ENCODE peak calls at places on chromosomes 16 and 17, in four cellular contexts. W, Q, Z and I are unnamed samples.
A peak's percentile ranks its signal among the peaks of the same experiment; 100 is the strongest.

GRCh38 chr16:4053663-4054479 is 62.4 kb downstream of the ADCY9 start:
- DNase-seq in Z (no peak), Q (no peak), W (no peak), I (no peak)

GRCh38 chr17:77498875-77499698 is 358.3 kb downstream of the SEC14L1 start:
- DNase-seq in W (no peak), Q (no peak), Z (no peak), I (no peak)

GRCh38 chr17:19005789-19006430 is 1.3 kb upstream of the FAM83G start:
- DNase-seq in Q (no peak), W (no peak), Z (peak; percentile 95), I (no peak)

GRCh38 chr16:76653390-76654026 is 376.3 kb downstream of the CNTNAP4 start:
- DNase-seq in Q (peak; percentile 32), Z (peak; percentile 71), W (peak; percentile 48), I (no peak)

GRCh38 chr17:36534117-36534880 is at the start of gene MYO19:
- DNase-seq in Q (peak; percentile 93), Z (peak; percentile 62), W (peak; percentile 90), I (peak; percentile 44)

GRCh38 chr16:4244254-4244812 is 2.5 kb upstream of the SRL start:
- DNase-seq in Z (no peak), W (peak; percentile 95), Q (no peak), I (no peak)

GRCh38 chr17:61314368-61315078 is 85.1 kb upstream of the TBX2 start:
- DNase-seq in Q (no peak), W (no peak), Z (no peak), I (no peak)

GRCh38 chr16:77113835-77114234 is 77.2 kb upstream of the MON1B start:
- DNase-seq in Q (no peak), W (no peak), Z (no peak), I (no peak)

GRCh38 chr17:35023538-35023937 is 40.0 kb downstream of the RFFL start:
- DNase-seq in W (no peak), Z (no peak), Q (no peak), I (no peak)

GRCh38 chr17:66580178-66580577 is 254.7 kb upstream of the CACNG5 start:
- DNase-seq in Z (peak; percentile 40), W (no peak), Q (peak; percentile 26), I (no peak)

GRCh38 chr16:83040174-83040573 is 413.4 kb downstream of the CDH13 start:
- DNase-seq in W (no peak), Z (no peak), Q (no peak), I (no peak)

GRCh38 chr16:88113545-88114045 is 162.4 kb downstream of the BANP start:
- DNase-seq in Q (no peak), Z (no peak), W (no peak), I (no peak)

GRCh38 chr17:32111141-32111771 is 31.0 kb upstream of the RHOT1 start:
- DNase-seq in W (peak; percentile 87), Q (no peak), Z (peak; percentile 52), I (peak; percentile 39)

GRCh38 chr16:4991754-4992153 is 33.6 kb downstream of the SEC14L5 start:
- DNase-seq in Z (no peak), W (no peak), Q (no peak), I (no peak)

GRCh38 chr16:30934827-30935557 is 11.6 kb downstream of the FBXL19 start:
- DNase-seq in Q (peak; percentile 45), Z (peak; percentile 70), W (peak; percentile 79), I (peak; percentile 87)

GRCh38 chr16:67910162-67910561 is 17.1 kb downstream of the PSKH1 start:
- DNase-seq in Z (no peak), W (no peak), Q (no peak), I (no peak)

GRCh38 chr16:79082955-79083354 is 517.6 kb downstream of the MAF start:
- DNase-seq in Z (no peak), Q (no peak), W (no peak), I (no peak)

GRCh38 chr16:13148836-13149235 is 247.4 kb downstream of the SHISA9 start:
- DNase-seq in Q (no peak), Z (no peak), W (no peak), I (no peak)

GRCh38 chr17:20203761-20204263 is 194.7 kb downstream of the SPECC1 start:
- DNase-seq in W (no peak), Z (no peak), Q (no peak), I (no peak)

GRCh38 chr17:52957411-52957810 is 798.9 kb upstream of the CA10 start:
- DNase-seq in Q (no peak), Z (no peak), W (no peak), I (no peak)

GRCh38 chr16:81608515-81609209 is 164.1 kb downstream of the CMIP start:
- DNase-seq in Q (no peak), W (no peak), Z (no peak), I (no peak)

GRCh38 chr17:63984651-63985386 is 12.1 kb upstream of the SCN4A start:
- DNase-seq in W (peak; percentile 48), Z (peak; percentile 38), Q (no peak), I (no peak)

GRCh38 chr17:9409430-9409829 is 166.2 kb downstream of the STX8 start:
- DNase-seq in Z (no peak), Q (no peak), W (no peak), I (no peak)

GRCh38 chr16:9155876-9156275 is 64.4 kb downstream of the HAPSTR1 start:
- DNase-seq in Z (no peak), Q (no peak), W (no peak), I (no peak)

GRCh38 chr16:9154576-9155410 is 63.3 kb downstream of the HAPSTR1 start:
- DNase-seq in Q (no peak), W (no peak), Z (no peak), I (no peak)

GRCh38 chr16:9165601-9166220 is 74.3 kb downstream of the HAPSTR1 start:
- DNase-seq in Z (no peak), W (no peak), Q (no peak), I (no peak)

GRCh38 chr16:9160551-9160911 is 69.1 kb downstream of the HAPSTR1 start:
- DNase-seq in W (no peak), Z (no peak), Q (no peak), I (no peak)

DNA sequence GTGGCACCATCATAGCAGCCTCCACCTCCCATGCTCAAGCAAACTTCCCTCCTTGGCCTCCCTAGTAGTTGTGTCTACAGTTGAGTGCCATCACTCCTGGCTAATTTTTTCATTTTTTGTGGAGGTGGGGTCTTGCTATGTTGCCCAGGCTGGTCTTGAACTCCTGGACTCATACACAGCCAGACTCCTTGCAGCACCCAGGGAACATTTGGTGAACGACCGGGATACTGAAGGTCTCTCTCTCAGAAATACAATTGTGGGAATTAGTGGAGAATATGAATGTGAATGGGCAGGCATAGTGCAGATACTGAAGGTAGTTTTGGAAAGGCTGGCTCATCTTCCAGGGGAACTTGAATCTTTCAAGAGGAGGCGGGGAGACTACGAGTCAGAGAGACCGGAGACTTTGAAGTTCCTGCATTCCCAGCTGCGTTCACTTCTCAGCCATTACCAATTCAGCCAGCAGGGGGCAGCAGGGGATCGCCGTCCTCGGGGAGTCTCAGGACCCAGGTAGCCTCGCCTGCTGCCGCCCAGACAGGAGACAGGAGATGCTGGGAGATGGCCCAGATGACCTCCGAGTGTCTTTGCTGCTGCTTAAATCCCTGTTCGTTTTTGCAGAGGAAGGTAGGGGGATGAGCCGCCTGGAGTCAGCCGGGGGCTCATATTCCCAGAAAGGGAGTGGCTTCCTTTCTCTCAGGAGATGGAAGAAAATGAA is 68.6 kb downstream of the HAPSTR1 start:
- DNase-seq in Q (peak; percentile 62), W (peak; percentile 72), Z (peak; percentile 67), I (peak; percentile 83)
- TF ChIP-seq RNF2 in Q (no peak), W (no peak), Z (peak; percentile 54), I (no peak)

GRCh38 chr16:35102780-35103403 is 1643.5 kb downstream of the TP53TG3F start:
- DNase-seq in Q (no peak), Z (peak; percentile 3), W (peak; percentile 25), I (no peak)
- TF ChIP-seq CTCF in Q (no peak), Z (peak; percentile 32), W (no peak), I (peak; percentile 44)

GRCh38 chr17:33202011-33202410 is 91.1 kb downstream of the ASIC2 start:
- DNase-seq in Q (no peak), Z (no peak), W (no peak), I (no peak)
- TF ChIP-seq RNF2 in Q (no peak), Z (no peak), W (no peak), I (no peak)

DNA sequence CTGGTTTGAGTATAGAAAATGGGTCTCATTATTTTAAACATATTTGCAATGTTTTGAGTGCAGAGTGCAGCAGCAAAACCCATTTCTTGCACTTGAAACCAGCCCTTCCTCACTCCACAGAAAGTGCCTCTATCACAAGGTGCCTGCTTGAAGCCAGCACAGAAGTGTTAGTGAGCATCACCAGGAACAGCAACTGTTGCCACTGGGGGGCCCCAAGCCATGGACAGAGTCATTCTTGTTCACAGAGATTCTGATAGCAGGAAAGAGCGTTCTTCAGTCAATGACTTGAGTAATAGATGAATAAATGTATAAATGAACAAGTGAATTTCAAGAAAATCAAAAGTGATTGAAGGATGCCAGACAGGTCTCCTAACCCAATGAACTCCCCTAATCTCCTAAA is 45.6 kb downstream of the CHD9NB start:
- DNase-seq in Q (no peak), Z (no peak), W (peak; percentile 14), I (no peak)
- TF ChIP-seq CTCF in Q (no peak), Z (peak; percentile 30), W (no peak), I (peak; percentile 31)

GRCh38 chr17:40086150-40087044 is 14.0 kb downstream of the NR1D1 start:
- DNase-seq in W (peak; percentile 77), Q (peak; percentile 85), Z (peak; percentile 52), I (peak; percentile 94)
- TF ChIP-seq RNF2 in W (no peak), Q (no peak), Z (no peak), I (no peak)

GRCh38 chr17:3035256-3035967 is 28.0 kb downstream of the OR1D5 start:
- DNase-seq in W (no peak), Z (no peak), Q (no peak), I (no peak)
- TF ChIP-seq CTCF in W (no peak), Z (no peak), Q (no peak), I (no peak)

DNA sequence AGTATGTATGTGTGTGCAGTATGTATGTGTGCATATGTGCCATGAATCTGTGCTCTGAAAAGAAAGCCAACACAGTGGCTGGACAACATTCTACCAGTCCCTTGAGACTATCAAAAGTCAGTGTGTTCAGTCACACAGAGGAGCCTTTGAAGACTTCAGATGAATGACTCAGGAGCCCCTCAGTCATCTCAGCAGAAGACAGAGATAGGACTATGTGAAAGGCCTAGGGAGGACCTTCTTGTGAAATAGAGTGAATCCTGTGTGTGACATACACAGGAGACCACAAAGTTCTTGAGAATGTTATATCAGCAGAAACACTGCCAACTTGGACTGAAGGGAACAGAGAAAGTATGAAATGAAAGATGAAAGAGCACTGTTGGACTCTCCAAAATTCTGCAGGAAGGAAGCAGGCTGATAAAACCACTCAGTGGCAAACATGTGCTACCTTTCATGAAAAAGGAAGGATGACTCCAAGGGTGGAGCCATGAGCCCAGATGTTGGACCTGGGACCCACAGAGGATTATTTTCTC is 108.4 kb downstream of the METRNL start:
- DNase-seq in Q (no peak), W (no peak), Z (no peak), I (no peak)
- TF ChIP-seq RNF2 in Q (no peak), W (no peak), Z (no peak), I (no peak)

GRCh38 chr16:49348408-49349176 is 25.0 kb upstream of the C16orf78 start:
- DNase-seq in Z (no peak), Q (no peak), W (peak; percentile 22), I (no peak)
- TF ChIP-seq CTCF in Z (peak; percentile 17), Q (no peak), W (peak; percentile 22), I (peak; percentile 63)